ENCODE peak calls at places on chromosomes 3 and 15, in seven cellular contexts. L, O, E, U, Z, N and K are unnamed samples.
A peak's percentile ranks its signal among the peaks of the same experiment; 100 is the strongest.

GRCh38 chr3:51539291-51539891 is 872 bp downstream of the RAD54L2 start:
- DNase-seq in Z (peak; percentile 91), N (no peak), O (peak; percentile 43), U (no peak), E (peak; percentile 3), L (peak; percentile 32), K (peak; percentile 84)

GRCh38 chr3:167882057-167882667 is 146.6 kb downstream of the SERPINI1 start:
- DNase-seq in E (no peak), U (no peak), Z (peak; percentile 37), N (peak; percentile 28), O (no peak), L (no peak), K (no peak)

GRCh38 chr3:40846466-40846865 is 321.7 kb downstream of the ZNF621 start:
- DNase-seq in O (no peak), N (no peak), Z (no peak), E (no peak), U (no peak), L (no peak), K (no peak)

GRCh38 chr15:79282371-79283251 is at the start of gene ANKRD34C:
- DNase-seq in L (no peak), E (no peak), U (no peak), Z (no peak), N (no peak), O (peak; percentile 56), K (no peak)

GRCh38 chr15:68197170-68197492 is 8.0 kb downstream of the CALML4 start:
- DNase-seq in O (no peak), E (no peak), Z (no peak), U (no peak), N (no peak), L (no peak), K (no peak)

GRCh38 chr3:15426579-15427118 is 695 bp downstream of the METTL6 start:
- DNase-seq in N (no peak), U (no peak), E (no peak), Z (no peak), L (no peak), O (no peak), K (no peak)

GRCh38 chr3:15819576-15819975 is 21.8 kb upstream of the ANKRD28 start:
- DNase-seq in N (no peak), E (no peak), U (no peak), Z (peak; percentile 20), O (no peak), L (no peak), K (no peak)

GRCh38 chr3:57331078-57331477 is 38.6 kb upstream of the ASB14 start:
- DNase-seq in Z (no peak), U (no peak), L (no peak), N (no peak), E (no peak), O (no peak), K (no peak)

GRCh38 chr3:34159613-34160420 is 361.4 kb downstream of the PDCD6IP start:
- DNase-seq in O (no peak), L (no peak), E (no peak), U (no peak), N (no peak), Z (no peak), K (no peak)

GRCh38 chr15:98647026-98647773 is 1.1 kb upstream of the IGF1R start:
- DNase-seq in L (peak; percentile 72), Z (peak; percentile 14), N (peak; percentile 32), O (peak; percentile 81), E (peak; percentile 51), U (peak; percentile 57), K (peak; percentile 59)

GRCh38 chr15:56918907-56919707 is 663 bp downstream of the TCF12 start:
- DNase-seq in U (peak; percentile 44), Z (peak; percentile 37), E (peak; percentile 29), O (peak; percentile 60), L (peak; percentile 63), N (peak; percentile 3), K (peak; percentile 39)

GRCh38 chr3:111919370-111920065 is 59.3 kb upstream of the ABHD10 start:
- DNase-seq in L (no peak), E (no peak), N (no peak), U (no peak), O (no peak), Z (no peak), K (no peak)

GRCh38 chr3:107796786-107797185 is 274.0 kb downstream of the BBX start:
- DNase-seq in N (no peak), O (no peak), Z (peak; percentile 58), U (no peak), L (no peak), E (no peak), K (no peak)

GRCh38 chr3:14120111-14120920 is 4.4 kb downstream of the CHCHD4 start:
- DNase-seq in N (no peak), Z (no peak), E (no peak), L (no peak), U (no peak), O (no peak), K (no peak)

GRCh38 chr15:51938286-51938685 is 33.3 kb downstream of the LEO1 start:
- DNase-seq in Z (no peak), E (no peak), L (no peak), N (no peak), O (no peak), U (no peak), K (no peak)

GRCh38 chr3:195450731-195451229 is 8.0 kb upstream of the ACAP2 start:
- DNase-seq in N (no peak), L (no peak), E (no peak), O (no peak), Z (no peak), U (no peak), K (no peak)

GRCh38 chr15:68924866-68925599 is 5.3 kb upstream of the SPESP1 start:
- DNase-seq in E (peak; percentile 37), Z (peak; percentile 57), L (peak; percentile 64), N (peak; percentile 15), O (peak; percentile 86), U (peak; percentile 33), K (peak; percentile 81)

GRCh38 chr15:50890751-50891150 is 17.7 kb upstream of the AP4E1 start:
- DNase-seq in L (no peak), U (no peak), N (no peak), E (no peak), Z (no peak), O (no peak), K (no peak)

GRCh38 chr3:149790698-149791097 is 1.7 kb downstream of the ANKUB1 start:
- DNase-seq in U (no peak), O (no peak), Z (no peak), E (no peak), N (no peak), L (no peak), K (no peak)

GRCh38 chr15:74613089-74613952 is 2.3 kb upstream of the CLK3 start:
- DNase-seq in Z (no peak), O (no peak), N (no peak), E (no peak), U (no peak), L (no peak), K (no peak)

GRCh38 chr3:45965281-45966052 is 22.2 kb downstream of the CXCR6 start:
- DNase-seq in O (no peak), E (no peak), U (no peak), Z (no peak), L (no peak), N (no peak), K (peak; percentile 19)

GRCh38 chr15:52040167-52040900 is 21.3 kb downstream of the MAPK6 start:
- DNase-seq in E (no peak), O (no peak), Z (peak; percentile 30), U (no peak), N (no peak), L (no peak), K (peak; percentile 35)

GRCh38 chr15:78104119-78104479 is 11.7 kb downstream of the SH2D7 start:
- DNase-seq in N (no peak), Z (no peak), L (no peak), E (no peak), U (no peak), O (no peak), K (no peak)

GRCh38 chr15:85542895-85543331 is 162.5 kb downstream of the AKAP13 start:
- DNase-seq in L (no peak), U (no peak), Z (no peak), E (no peak), N (peak; percentile 21), O (no peak), K (no peak)

GRCh38 chr3:177665122-177665808 is 468.0 kb upstream of the TBL1XR1 start:
- DNase-seq in U (no peak), O (no peak), N (no peak), Z (no peak), L (no peak), E (no peak), K (no peak)

GRCh38 chr3:194126790-194127189 is 9.2 kb upstream of the HES1 start:
- DNase-seq in L (no peak), O (no peak), N (no peak), U (no peak), Z (no peak), E (no peak), K (no peak)

GRCh38 chr15:64447536-64448315 is 12.7 kb upstream of the ZNF609 start:
- DNase-seq in U (no peak), O (no peak), E (no peak), L (no peak), Z (no peak), N (no peak), K (no peak)

GRCh38 chr3:12049675-12050074 is 45.5 kb downstream of the SYN2 start:
- DNase-seq in L (no peak), N (no peak), E (no peak), Z (no peak), U (no peak), O (no peak), K (no peak)